ENCODE peak calls at places on chromosome 19, in eight cellular contexts. U is heart right ventricle, A is fibroblast of mammary gland, G is GM12878, V is gastrocnemius medialis, P is foreskin fibroblast, K is astrocyte, R is lower leg skin. O is an unnamed sample.

GRCh38 chr19:55679343-55680257 is 4.6 kb downstream of the EPN1 start:
- DNase-seq in G (no peak), R (no peak), A (peak), U (no peak), K (no peak), V (no peak), P (peak), O (no peak)

GRCh38 chr19:32599736-32600157 is 18.8 kb downstream of the PDCD5 start:
- DNase-seq in G (no peak), U (peak), P (peak), V (no peak), A (peak), K (peak), R (peak), O (peak)

GRCh38 chr19:16821081-16821480 is 8.1 kb upstream of the SIN3B start:
- DNase-seq in V (no peak), R (no peak), G (no peak), U (no peak), K (no peak), A (no peak), P (no peak), O (no peak)

GRCh38 chr19:4447327-4448146 is 10.1 kb downstream of the UBXN6 start:
- DNase-seq in K (no peak), U (no peak), G (no peak), P (no peak), R (no peak), A (no peak), V (no peak), O (no peak)

GRCh38 chr19:18233224-18233825 is 7.1 kb upstream of the PDE4C start:
- DNase-seq in U (no peak), P (peak), G (no peak), V (no peak), K (peak), A (peak), R (no peak), O (no peak)

GRCh38 chr19:19305696-19306095 is 14.6 kb downstream of the SUGP1 start:
- DNase-seq in K (no peak), U (no peak), P (no peak), R (no peak), G (no peak), A (no peak), V (no peak), O (no peak)

GRCh38 chr19:39845621-39846175 is 481 bp downstream of the FBL start:
- DNase-seq in K (no peak), R (no peak), V (no peak), U (no peak), G (no peak), A (no peak), P (peak), O (peak)

GRCh38 chr19:40464059-40465024 is 1.2 kb downstream of the BLVRB start:
- DNase-seq in V (no peak), R (peak), A (peak), G (no peak), K (peak), U (peak), P (peak), O (peak)

GRCh38 chr19:48194041-48194871 is 23.8 kb downstream of the ZSWIM9 start:
- DNase-seq in A (no peak), G (no peak), R (peak), U (no peak), K (no peak), P (peak), V (no peak), O (no peak)

GRCh38 chr19:28466107-28467045 is 746.6 kb downstream of the UQCRFS1 start:
- DNase-seq in U (peak), R (peak), A (peak), K (peak), V (peak), G (no peak), P (peak), O (peak)

GRCh38 chr19:15836345-15836594 is 20.8 kb upstream of the OR10H1 start:
- DNase-seq in K (peak), V (no peak), G (no peak), A (peak), R (no peak), U (no peak), P (no peak), O (peak)

GRCh38 chr19:8458380-8458779 is 13.6 kb downstream of the HNRNPM start:
- DNase-seq in A (no peak), V (no peak), U (no peak), G (no peak), K (no peak), R (no peak), P (no peak), O (no peak)

GRCh38 chr19:55461974-55462628 is 659 bp upstream of the ISOC2 start:
- DNase-seq in G (no peak), P (peak), R (no peak), A (peak), V (no peak), U (no peak), K (no peak), O (no peak)

GRCh38 chr19:19040417-19040816 is 7.0 kb downstream of the ARMC6 start:
- DNase-seq in V (no peak), K (peak), U (peak), R (no peak), A (peak), P (peak), G (no peak), O (peak)

GRCh38 chr19:48696353-48697010 is 711 bp downstream of the FUT2 start:
- DNase-seq in P (peak), V (no peak), U (no peak), R (no peak), A (no peak), G (no peak), K (no peak), O (no peak)

GRCh38 chr19:6233051-6233826 is 46.5 kb downstream of the MLLT1 start:
- DNase-seq in A (peak), G (no peak), U (peak), V (peak), R (peak), P (peak), K (peak), O (peak)

GRCh38 chr19:2040647-2041435 is 10.2 kb downstream of the MKNK2 start:
- DNase-seq in R (no peak), V (peak), K (no peak), G (no peak), A (no peak), P (no peak), U (peak), O (no peak)

GRCh38 chr19:33796164-33797100 is at the start of gene KCTD15:
- DNase-seq in R (no peak), A (no peak), P (peak), U (no peak), V (no peak), K (peak), G (no peak), O (peak)

GRCh38 chr19:58277197-58277596 is 1.6 kb upstream of the ZNF8 start:
- DNase-seq in V (no peak), U (no peak), P (no peak), R (no peak), A (no peak), K (no peak), G (no peak), O (no peak)

GRCh38 chr19:3383121-3383722 is 16.8 kb downstream of the NFIC start:
- DNase-seq in A (peak), P (no peak), V (peak), R (peak), U (peak), K (no peak), G (no peak), O (no peak)

GRCh38 chr19:28521169-28521568 is 691.8 kb downstream of the UQCRFS1 start:
- DNase-seq in K (no peak), R (no peak), P (no peak), G (no peak), U (no peak), V (no peak), A (no peak), O (no peak)

GRCh38 chr19:7833225-7834156 is 3.5 kb downstream of the EVI5L start:
- DNase-seq in U (peak), P (peak), K (peak), A (peak), G (no peak), R (peak), V (no peak), O (peak)

GRCh38 chr19:11736696-11737095 is 2.0 kb downstream of the ZNF823 start:
- DNase-seq in R (no peak), V (peak), U (peak), G (peak), P (peak), K (no peak), A (peak), O (peak)

GRCh38 chr19:18860302-18860700 is 28.5 kb downstream of the UPF1 start:
- DNase-seq in A (no peak), K (no peak), R (no peak), V (no peak), P (no peak), U (no peak), G (no peak), O (no peak)

GRCh38 chr19:5588441-5588840 is 20.7 kb upstream of the TINCR start:
- DNase-seq in G (no peak), K (peak), R (no peak), U (no peak), A (peak), V (no peak), P (no peak), O (peak)

GRCh38 chr19:40178756-40179155 is 12.5 kb upstream of the MAP3K10 start:
- DNase-seq in U (no peak), R (no peak), V (no peak), K (no peak), P (peak), A (no peak), G (no peak), O (no peak)

GRCh38 chr19:54453921-54454780 is 5.2 kb downstream of the LENG8 start:
- DNase-seq in P (no peak), A (no peak), R (peak), G (no peak), K (no peak), V (no peak), U (no peak), O (no peak)

GRCh38 chr19:15101479-15102082 is 5.6 kb upstream of the SYDE1 start:
- DNase-seq in P (peak), K (no peak), U (no peak), A (peak), V (no peak), G (no peak), R (no peak), O (peak)

GRCh38 chr19:33430674-33431277 is 57.3 kb downstream of the CEBPG start:
- DNase-seq in K (peak), R (peak), U (peak), V (no peak), G (no peak), P (peak), A (peak), O (peak)

GRCh38 chr19:34881982-34882381 is 44.7 kb upstream of the ZNF30 start:
- DNase-seq in U (no peak), A (no peak), G (no peak), V (no peak), P (no peak), K (no peak), R (no peak), O (peak)

GRCh38 chr19:42284641-42285341 is 15.7 kb downstream of the CIC start:
- DNase-seq in G (no peak), R (peak), P (no peak), K (no peak), V (no peak), U (peak), A (no peak), O (no peak)

GRCh38 chr19:36483653-36484052 is 5.7 kb downstream of the ZNF566 start:
- DNase-seq in R (no peak), U (no peak), V (no peak), G (no peak), K (no peak), A (no peak), P (no peak), O (no peak)
- TF ChIP-seq CTCF in R (no peak), U (no peak), V (no peak), G (no peak), K (no peak), A (no peak), P (no peak), O (no peak)

DNA sequence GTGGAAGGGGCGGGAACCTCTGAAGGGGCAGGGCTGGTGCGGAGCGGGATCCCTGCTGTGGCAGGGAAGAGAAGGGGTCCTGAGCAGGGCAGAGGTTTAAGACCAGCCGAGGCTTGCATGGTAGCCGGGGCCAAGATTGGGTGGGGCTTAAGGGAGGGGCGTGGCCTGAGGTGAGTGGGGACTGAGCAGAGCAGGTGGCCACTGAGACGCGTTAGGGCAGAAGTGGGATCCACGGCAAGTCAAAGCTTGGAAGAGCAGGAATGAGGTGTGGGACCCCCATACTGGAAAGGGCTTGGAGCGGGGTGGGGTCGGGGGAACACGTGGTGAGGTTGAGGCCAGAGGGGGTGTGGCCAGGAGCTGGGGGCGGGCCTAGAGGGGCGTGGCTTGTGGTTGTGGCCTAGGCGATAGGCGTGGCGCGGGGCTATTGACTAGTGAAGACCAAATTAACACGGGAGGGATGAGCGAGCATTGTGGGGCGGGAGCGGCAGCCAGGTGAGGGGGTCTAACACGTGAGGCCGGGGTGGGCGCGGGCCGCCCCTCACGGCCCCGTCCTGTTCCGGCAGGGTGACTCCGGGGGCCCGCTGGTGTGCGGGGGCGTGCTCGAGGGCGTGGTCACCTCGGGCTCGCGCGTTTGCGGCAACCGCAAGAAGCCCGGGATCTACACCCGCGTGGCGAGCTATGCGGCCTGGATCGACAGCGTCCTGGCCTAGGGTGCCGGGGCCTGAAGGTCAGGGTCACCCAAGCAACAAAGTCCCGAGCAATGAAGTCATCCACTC is 3.3 kb downstream of the CFD start:
- DNase-seq in U (no peak), R (peak), K (no peak), P (peak), G (peak), V (no peak), A (peak), O (no peak)
- H3K4me3 ChIP-seq in U (no peak), R (no peak), K (no peak), P (no peak), G (peak), V (no peak), A (no peak), O (no peak)

DNA sequence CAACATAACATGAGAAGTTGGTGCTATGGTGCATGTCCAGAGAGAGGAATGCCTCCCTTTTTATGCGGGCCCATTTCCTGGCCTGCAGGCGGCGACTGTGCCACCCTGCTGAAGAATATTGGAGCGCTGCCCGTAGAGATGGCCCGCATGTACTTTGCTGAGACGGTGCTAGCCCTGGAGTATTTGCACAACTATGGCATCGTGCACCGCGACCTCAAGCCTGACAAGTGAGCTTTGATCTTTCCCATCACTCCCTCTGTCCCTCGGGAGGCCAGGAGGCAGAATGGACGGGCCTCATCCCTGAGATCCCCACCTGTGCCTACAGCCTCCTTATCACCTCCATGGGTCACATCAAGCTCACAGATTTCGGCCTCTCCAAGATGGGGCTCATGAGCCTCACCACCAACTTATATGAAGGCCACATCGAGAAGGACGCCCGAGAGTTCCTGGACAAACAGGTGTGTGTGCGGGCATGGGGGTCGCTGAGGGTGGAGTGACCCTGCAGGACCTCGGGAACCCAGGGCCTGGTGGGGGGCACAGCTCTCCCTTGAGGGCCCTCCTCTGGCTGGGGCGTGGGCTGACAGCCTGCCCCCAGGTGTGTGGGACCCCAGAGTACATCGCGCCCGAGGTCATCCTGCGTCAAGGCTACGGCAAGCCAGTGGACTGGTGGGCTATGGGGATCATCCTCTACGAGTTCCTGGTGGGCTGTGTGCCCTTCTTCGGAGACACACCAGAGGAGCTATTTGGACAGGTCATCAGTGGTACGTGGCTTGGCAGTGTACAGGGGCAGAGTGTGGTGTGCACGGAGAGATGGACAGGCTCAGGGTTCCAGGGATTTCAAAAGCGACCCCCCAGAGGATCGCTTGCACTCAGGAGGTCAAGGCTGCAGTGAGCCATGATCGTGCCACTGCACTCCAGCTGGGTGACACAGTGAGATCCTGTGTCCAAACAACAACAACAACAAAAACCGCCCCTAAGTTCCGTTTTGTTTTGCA is 16.2 kb downstream of the DNASE2 start:
- DNase-seq in A (no peak), P (no peak), U (no peak), V (no peak), G (no peak), R (no peak), K (no peak), O (no peak)
- TF ChIP-seq CTCF in A (no peak), P (no peak), U (no peak), V (no peak), G (no peak), R (no peak), K (no peak), O (no peak)

GRCh38 chr19:46634045-46634655 is 1.9 kb downstream of the GNG8 start:
- DNase-seq in P (peak), K (peak), U (peak), V (peak), G (no peak), R (peak), A (peak), O (peak)

GRCh38 chr19:46634656-46635218 is 1.3 kb downstream of the GNG8 start:
- DNase-seq in K (no peak), A (no peak), V (no peak), G (no peak), U (no peak), P (no peak), R (no peak), O (no peak)

GRCh38 chr19:46637224-46637623 is 1.2 kb upstream of the GNG8 start:
- DNase-seq in U (no peak), P (no peak), R (no peak), G (no peak), V (no peak), K (no peak), A (no peak), O (no peak)

GRCh38 chr19:46633130-46633529 is 2.9 kb downstream of the GNG8 start:
- DNase-seq in V (no peak), U (no peak), R (no peak), A (no peak), K (no peak), G (no peak), P (no peak), O (no peak)

DNA sequence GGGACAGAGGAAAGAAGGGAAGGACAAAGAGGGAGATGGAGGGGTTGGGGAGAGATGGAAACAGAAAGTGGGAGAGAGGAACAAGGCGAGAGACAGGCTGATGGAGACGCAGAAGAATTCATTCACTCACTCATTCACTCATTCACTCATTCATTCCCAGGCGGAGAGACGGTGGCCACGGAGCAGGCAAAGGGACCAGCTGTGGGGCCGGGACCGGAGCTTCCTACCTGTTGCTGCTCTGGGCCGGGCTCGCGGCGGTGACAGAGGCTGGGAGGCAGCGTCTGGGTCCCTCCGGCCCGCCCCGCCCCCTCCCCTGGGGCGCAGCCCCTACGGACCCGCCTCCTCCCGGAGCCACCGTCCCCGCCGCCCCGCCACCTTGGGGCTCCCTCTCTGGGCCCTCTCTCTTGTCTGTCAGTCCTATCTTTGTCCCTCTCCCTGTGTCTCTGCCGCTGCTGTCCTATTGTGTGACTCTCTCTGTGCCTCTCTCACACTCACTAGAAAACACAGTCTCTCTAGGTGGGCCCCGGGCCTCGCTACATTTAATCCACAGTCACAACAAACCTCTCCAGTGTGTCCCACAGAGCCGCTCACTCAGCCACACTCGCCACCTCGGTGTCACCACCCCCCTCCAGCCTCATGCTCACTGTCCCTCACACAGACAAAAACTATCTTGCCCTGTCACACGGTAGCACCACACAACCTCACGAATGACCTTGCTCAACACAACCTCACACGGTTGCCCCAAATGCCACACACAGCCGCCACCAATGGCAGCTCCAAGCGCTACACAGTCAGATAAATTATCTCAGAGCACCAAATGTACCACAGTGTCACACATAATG is at the start of gene GNG8:
- DNase-seq in U (no peak), A (no peak), K (no peak), G (no peak), R (no peak), V (no peak), P (no peak), O (no peak)
- H3K4me3 ChIP-seq in U (no peak), A (no peak), K (no peak), G (no peak), R (no peak), V (no peak), P (no peak), O (no peak)

DNA sequence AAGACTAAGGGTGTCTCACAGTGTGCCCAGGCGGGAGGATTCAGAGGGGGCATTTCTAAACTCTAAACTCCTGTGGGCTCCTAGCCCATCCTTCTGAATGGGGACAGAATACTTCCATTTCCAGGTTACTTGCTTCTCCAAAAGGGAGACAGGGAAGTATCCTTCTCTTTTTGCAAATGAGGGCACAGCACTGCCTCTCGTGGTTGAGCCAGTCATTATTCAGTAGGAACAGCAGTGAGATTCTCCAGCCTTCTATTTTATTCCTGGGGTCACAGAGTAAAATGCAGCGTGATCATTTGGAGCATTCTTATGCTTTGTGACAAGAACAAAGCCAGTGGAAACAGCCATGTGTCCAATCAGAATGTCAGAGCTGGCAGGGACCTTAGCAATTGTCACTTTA is 15.7 kb upstream of the TSHZ3 start:
- DNase-seq in A (no peak), U (no peak), V (no peak), K (no peak), P (no peak), R (no peak), G (no peak), O (no peak)
- TF ChIP-seq CTCF in A (no peak), U (no peak), V (no peak), K (no peak), P (no peak), R (no peak), G (no peak), O (no peak)

GRCh38 chr19:30111456-30111855 is 169.4 kb downstream of the URI1 start:
- DNase-seq in V (no peak), P (no peak), G (no peak), K (no peak), A (no peak), R (no peak), U (no peak), O (no peak)
- H3K4me3 ChIP-seq in V (no peak), P (no peak), G (no peak), K (no peak), A (no peak), R (no peak), U (no peak), O (no peak)